ENCODE peak calls at places on chromosomes 12 and 14, in six cellular contexts. One of them, this sample, is unnamed.

GRCh38 chr12:71731439-71732356 is 23.0 kb upstream of the RAB21 start:
- DNase-seq in PC-9: no peak
- DNase-seq in neural progenitor cell: peak
- DNase-seq in PC-3: peak
- DNase-seq in heart left ventricle: no peak
- DNase-seq in heart right ventricle: no peak
- DNase-seq in this sample: no peak

GRCh38 chr14:104893435-104894207 is 28.6 kb downstream of the CEP170B start:
- DNase-seq in PC-9: no peak
- DNase-seq in neural progenitor cell: no peak
- DNase-seq in PC-3: no peak
- DNase-seq in heart left ventricle: no peak
- DNase-seq in heart right ventricle: no peak
- DNase-seq in this sample: no peak

GRCh38 chr12:117339104-117339503 is 22.3 kb downstream of the NOS1 start:
- DNase-seq in PC-9: no peak
- DNase-seq in neural progenitor cell: no peak
- DNase-seq in PC-3: peak
- DNase-seq in heart left ventricle: no peak
- DNase-seq in heart right ventricle: no peak
- DNase-seq in this sample: no peak

GRCh38 chr12:26121323-26121740 is 3.5 kb downstream of the BHLHE41 start:
- DNase-seq in PC-9: no peak
- DNase-seq in neural progenitor cell: peak
- DNase-seq in PC-3: peak
- DNase-seq in heart left ventricle: no peak
- DNase-seq in heart right ventricle: no peak
- DNase-seq in this sample: no peak

GRCh38 chr12:33115716-33116115 is 219.1 kb upstream of the PKP2 start:
- DNase-seq in PC-9: no peak
- DNase-seq in neural progenitor cell: no peak
- DNase-seq in PC-3: peak
- DNase-seq in heart left ventricle: no peak
- DNase-seq in heart right ventricle: no peak
- DNase-seq in this sample: no peak

GRCh38 chr12:82708056-82708455 is 21.4 kb downstream of the TMTC2 start:
- DNase-seq in PC-9: no peak
- DNase-seq in neural progenitor cell: no peak
- DNase-seq in PC-3: no peak
- DNase-seq in heart left ventricle: no peak
- DNase-seq in heart right ventricle: no peak
- DNase-seq in this sample: no peak

GRCh38 chr12:544941-545635 is 85.3 kb downstream of the B4GALNT3 start:
- DNase-seq in PC-9: no peak
- DNase-seq in neural progenitor cell: no peak
- DNase-seq in PC-3: no peak
- DNase-seq in heart left ventricle: no peak
- DNase-seq in heart right ventricle: no peak
- DNase-seq in this sample: no peak

GRCh38 chr14:103372552-103373304 is 12.5 kb upstream of the MARK3 start:
- DNase-seq in PC-9: peak
- DNase-seq in neural progenitor cell: peak
- DNase-seq in PC-3: peak
- DNase-seq in heart left ventricle: no peak
- DNase-seq in heart right ventricle: no peak
- DNase-seq in this sample: peak

GRCh38 chr12:93571854-93572711 is at the start of gene SOCS2:
- DNase-seq in PC-9: no peak
- DNase-seq in neural progenitor cell: peak
- DNase-seq in PC-3: peak
- DNase-seq in heart left ventricle: peak
- DNase-seq in heart right ventricle: peak
- DNase-seq in this sample: peak

GRCh38 chr14:90645842-90646443 is 170.3 kb downstream of the TTC7B start:
- DNase-seq in PC-9: peak
- DNase-seq in neural progenitor cell: peak
- DNase-seq in PC-3: peak
- DNase-seq in heart left ventricle: no peak
- DNase-seq in heart right ventricle: no peak
- DNase-seq in this sample: peak

GRCh38 chr14:71628433-71628832 is 303.8 kb upstream of the RGS6 start:
- DNase-seq in PC-9: no peak
- DNase-seq in neural progenitor cell: no peak
- DNase-seq in PC-3: no peak
- DNase-seq in heart left ventricle: no peak
- DNase-seq in heart right ventricle: no peak
- DNase-seq in this sample: no peak

GRCh38 chr12:11761869-11762567 is 112.5 kb downstream of the ETV6 start:
- DNase-seq in PC-9: no peak
- DNase-seq in neural progenitor cell: no peak
- DNase-seq in PC-3: no peak
- DNase-seq in heart left ventricle: no peak
- DNase-seq in heart right ventricle: no peak
- DNase-seq in this sample: no peak
- TF ChIP-seq CTCF in PC-9: no peak
- TF ChIP-seq CTCF in neural progenitor cell: no peak
- TF ChIP-seq CTCF in PC-3: no peak
- TF ChIP-seq CTCF in heart left ventricle: no peak
- TF ChIP-seq CTCF in heart right ventricle: no peak
- TF ChIP-seq CTCF in this sample: no peak

DNA sequence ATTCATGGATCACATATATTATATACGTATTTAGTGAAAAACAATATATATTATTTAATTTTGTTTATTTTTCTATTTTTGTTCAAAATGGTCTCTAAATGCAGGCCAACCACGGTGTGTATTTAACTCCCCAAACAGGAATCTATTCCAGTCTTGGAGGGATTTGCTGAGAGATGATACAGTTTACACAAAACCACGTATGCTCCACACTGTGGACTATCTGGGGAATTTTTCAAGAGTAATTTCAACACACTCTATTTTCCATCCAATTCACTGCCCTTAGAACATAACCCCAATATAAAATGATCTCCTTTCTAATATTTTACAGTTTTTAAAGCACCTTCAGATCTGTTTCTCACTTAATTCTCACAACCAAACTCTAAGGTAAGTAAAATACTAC is 15.3 kb downstream of the EML1 start:
- DNase-seq in PC-9: no peak
- DNase-seq in neural progenitor cell: no peak
- DNase-seq in PC-3: no peak
- DNase-seq in heart left ventricle: no peak
- DNase-seq in heart right ventricle: no peak
- DNase-seq in this sample: no peak
- TF ChIP-seq CTCF in PC-9: no peak
- TF ChIP-seq CTCF in neural progenitor cell: no peak
- TF ChIP-seq CTCF in PC-3: no peak
- TF ChIP-seq CTCF in heart left ventricle: no peak
- TF ChIP-seq CTCF in heart right ventricle: no peak
- TF ChIP-seq CTCF in this sample: no peak

DNA sequence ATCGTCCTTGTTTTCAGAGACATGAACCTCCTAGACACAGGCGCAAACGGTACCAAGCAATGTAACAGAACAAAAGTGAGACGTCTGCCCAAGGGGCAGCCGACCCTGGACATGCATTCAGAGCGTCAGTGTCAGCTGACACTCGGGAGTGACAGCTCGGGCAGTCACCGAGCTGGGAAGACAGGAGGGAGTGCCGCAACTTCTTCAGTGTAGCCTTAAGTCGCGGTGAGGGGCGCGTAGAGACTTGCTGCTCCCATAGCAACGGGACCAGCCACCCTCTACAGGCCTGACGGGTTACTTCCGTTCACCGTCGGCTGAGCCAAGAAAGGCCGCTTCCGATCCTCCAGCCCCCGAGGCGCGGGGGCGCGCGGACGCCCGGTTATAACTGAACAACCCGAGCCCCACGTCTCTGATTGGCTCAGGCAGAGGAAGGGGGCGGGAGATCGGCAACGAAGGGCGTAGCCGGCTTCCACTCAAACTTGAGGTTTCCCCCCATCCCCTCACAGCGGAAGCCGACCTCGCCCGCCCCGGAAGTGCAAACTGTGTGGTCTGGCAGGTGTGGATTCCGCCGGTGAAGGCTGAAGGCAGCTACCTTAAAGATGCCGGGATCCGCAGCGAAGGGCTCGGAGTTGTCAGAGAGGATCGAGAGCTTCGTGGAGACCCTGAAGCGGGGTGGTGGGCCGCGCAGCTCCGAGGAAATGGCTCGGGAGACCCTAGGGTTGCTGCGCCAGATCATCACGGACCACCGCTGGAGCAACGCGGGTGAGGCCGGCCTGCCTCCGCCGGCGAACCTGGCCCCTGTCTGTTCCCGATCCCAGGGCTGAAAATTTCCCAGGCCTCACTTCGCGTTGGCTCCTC is at the start of gene EIF2B2:
- DNase-seq in PC-9: peak
- DNase-seq in neural progenitor cell: peak
- DNase-seq in PC-3: peak
- DNase-seq in heart left ventricle: peak
- DNase-seq in heart right ventricle: peak
- DNase-seq in this sample: peak
- TF ChIP-seq CTCF in PC-9: peak
- TF ChIP-seq CTCF in neural progenitor cell: peak
- TF ChIP-seq CTCF in PC-3: no peak
- TF ChIP-seq CTCF in heart left ventricle: no peak
- TF ChIP-seq CTCF in heart right ventricle: no peak
- TF ChIP-seq CTCF in this sample: no peak

GRCh38 chr14:50055461-50056228 is 60.7 kb downstream of the VCPKMT start:
- DNase-seq in PC-9: no peak
- DNase-seq in neural progenitor cell: peak
- DNase-seq in PC-3: no peak
- DNase-seq in heart left ventricle: peak
- DNase-seq in heart right ventricle: no peak
- DNase-seq in this sample: no peak
- TF ChIP-seq CTCF in PC-9: no peak
- TF ChIP-seq CTCF in neural progenitor cell: peak
- TF ChIP-seq CTCF in PC-3: peak
- TF ChIP-seq CTCF in heart left ventricle: no peak
- TF ChIP-seq CTCF in heart right ventricle: peak
- TF ChIP-seq CTCF in this sample: no peak

GRCh38 chr12:125332900-125333299 is 267.7 kb downstream of the AACS start:
- DNase-seq in PC-9: no peak
- DNase-seq in neural progenitor cell: no peak
- DNase-seq in PC-3: no peak
- DNase-seq in heart left ventricle: no peak
- DNase-seq in heart right ventricle: no peak
- DNase-seq in this sample: no peak
- TF ChIP-seq CTCF in PC-9: no peak
- TF ChIP-seq CTCF in neural progenitor cell: peak
- TF ChIP-seq CTCF in PC-3: peak
- TF ChIP-seq CTCF in heart left ventricle: no peak
- TF ChIP-seq CTCF in heart right ventricle: no peak
- TF ChIP-seq CTCF in this sample: peak

GRCh38 chr12:115998119-115998633 is 279.3 kb downstream of the MED13L start:
- DNase-seq in PC-9: no peak
- DNase-seq in neural progenitor cell: peak
- DNase-seq in PC-3: peak
- DNase-seq in heart left ventricle: no peak
- DNase-seq in heart right ventricle: no peak
- DNase-seq in this sample: peak
- TF ChIP-seq CTCF in PC-9: peak
- TF ChIP-seq CTCF in neural progenitor cell: peak
- TF ChIP-seq CTCF in PC-3: peak
- TF ChIP-seq CTCF in heart left ventricle: peak
- TF ChIP-seq CTCF in heart right ventricle: peak
- TF ChIP-seq CTCF in this sample: peak

GRCh38 chr12:57737467-57738141 is 938 bp downstream of the AGAP2 start:
- DNase-seq in PC-9: no peak
- DNase-seq in neural progenitor cell: peak
- DNase-seq in PC-3: no peak
- DNase-seq in heart left ventricle: no peak
- DNase-seq in heart right ventricle: no peak
- DNase-seq in this sample: no peak
- TF ChIP-seq CTCF in PC-9: no peak
- TF ChIP-seq CTCF in neural progenitor cell: peak
- TF ChIP-seq CTCF in PC-3: peak
- TF ChIP-seq CTCF in heart left ventricle: no peak
- TF ChIP-seq CTCF in heart right ventricle: peak
- TF ChIP-seq CTCF in this sample: peak

GRCh38 chr14:92794547-92794941 is 439 bp downstream of the GOLGA5 start:
- DNase-seq in PC-9: no peak
- DNase-seq in neural progenitor cell: peak
- DNase-seq in PC-3: no peak
- DNase-seq in heart left ventricle: peak
- DNase-seq in heart right ventricle: no peak
- DNase-seq in this sample: peak

GRCh38 chr14:92794961-92795360 is 856 bp downstream of the GOLGA5 start:
- DNase-seq in PC-9: no peak
- DNase-seq in neural progenitor cell: no peak
- DNase-seq in PC-3: no peak
- DNase-seq in heart left ventricle: no peak
- DNase-seq in heart right ventricle: no peak
- DNase-seq in this sample: no peak

GRCh38 chr14:92792885-92793284 is 1.2 kb upstream of the GOLGA5 start:
- DNase-seq in PC-9: no peak
- DNase-seq in neural progenitor cell: peak
- DNase-seq in PC-3: peak
- DNase-seq in heart left ventricle: no peak
- DNase-seq in heart right ventricle: no peak
- DNase-seq in this sample: peak

GRCh38 chr14:92797935-92798653 is 4.0 kb downstream of the GOLGA5 start:
- DNase-seq in PC-9: no peak
- DNase-seq in neural progenitor cell: no peak
- DNase-seq in PC-3: no peak
- DNase-seq in heart left ventricle: no peak
- DNase-seq in heart right ventricle: no peak
- DNase-seq in this sample: no peak

DNA sequence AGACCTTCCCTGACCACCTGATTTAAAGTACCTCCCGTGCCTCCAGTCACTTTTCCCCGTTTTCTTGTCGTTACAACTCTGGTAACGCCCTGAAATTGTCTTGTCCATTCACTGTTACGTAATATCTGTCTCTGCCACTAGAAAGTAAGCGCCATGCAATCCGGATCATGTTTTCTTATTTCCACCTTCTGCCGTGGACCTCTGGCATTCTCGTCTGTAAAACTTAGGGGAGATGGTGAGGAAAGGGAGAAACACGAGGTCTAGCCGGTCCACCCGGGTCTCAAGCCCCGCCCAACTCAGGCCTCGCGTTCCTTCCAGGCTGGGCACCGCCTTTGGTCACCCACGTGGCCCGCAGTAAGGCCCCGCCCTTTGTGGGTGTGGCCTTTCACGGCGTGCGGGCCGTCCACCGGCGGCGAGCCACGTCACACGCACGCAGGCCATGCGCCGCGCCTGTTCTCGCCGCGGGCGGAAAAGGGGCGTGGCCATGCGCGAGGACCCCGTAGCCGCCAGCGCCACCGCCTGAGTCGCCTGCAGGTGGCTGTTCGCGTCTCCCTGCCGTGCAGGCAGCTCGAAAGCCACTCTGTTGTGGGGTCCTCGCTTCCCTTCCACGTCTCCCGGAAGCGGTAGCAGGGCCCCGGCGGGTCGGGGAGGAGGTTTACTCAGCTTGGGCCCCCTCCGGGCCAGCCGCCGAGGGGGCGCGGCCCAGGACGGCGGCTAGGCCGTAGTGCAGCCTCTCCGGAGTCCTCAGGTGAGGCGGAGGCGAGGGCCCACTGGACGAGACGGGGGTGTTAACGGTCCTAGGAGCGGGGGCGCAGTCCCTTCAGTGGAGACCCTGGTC is at the start of gene GOLGA5:
- DNase-seq in PC-9: peak
- DNase-seq in neural progenitor cell: peak
- DNase-seq in PC-3: peak
- DNase-seq in heart left ventricle: peak
- DNase-seq in heart right ventricle: peak
- DNase-seq in this sample: peak
- TF ChIP-seq CTCF in PC-9: no peak
- TF ChIP-seq CTCF in neural progenitor cell: no peak
- TF ChIP-seq CTCF in PC-3: no peak
- TF ChIP-seq CTCF in heart left ventricle: no peak
- TF ChIP-seq CTCF in heart right ventricle: no peak
- TF ChIP-seq CTCF in this sample: no peak